ENCODE peak calls at places on chromosomes 11 and 22, in eight cellular contexts. T is neuronal stem cell, B is kidney epithelial cell, W is endothelial cell of umbilical vein, K is lower lobe of right lung, E is SK-N-SH, M is thoracic aorta, N is colonic mucosa. V is an unnamed sample. For H3K36me3, the result is how much of the 10 kb centered on the place peaks cover.

GRCh38 chr11:120457996-120458395 is 53.6 kb upstream of the GRIK4 start:
- DNase-seq in M (no peak), E (no peak), B (no peak), N (no peak), W (no peak), T (no peak), K (no peak), V (no peak)

GRCh38 chr11:73218106-73218829 is at the start of gene P2RY2:
- DNase-seq in K (peak), W (peak), T (peak), E (peak), N (peak), M (no peak), B (no peak), V (peak)

GRCh38 chr11:77800445-77800844 is 20.1 kb downstream of the RSF1 start:
- DNase-seq in E (no peak), B (no peak), M (no peak), N (no peak), K (no peak), W (no peak), T (no peak), V (peak)

GRCh38 chr22:24482586-24482985 is 12.5 kb upstream of the UPB1 start:
- DNase-seq in B (peak), T (no peak), E (no peak), K (no peak), M (no peak), N (no peak), W (peak), V (peak)

GRCh38 chr22:32476804-32477203 is 2.2 kb downstream of the FBXO7 start:
- DNase-seq in E (no peak), B (no peak), K (no peak), N (no peak), M (no peak), T (no peak), W (no peak), V (no peak)

GRCh38 chr22:31639640-31640039 is 22.4 kb downstream of the PISD start:
- DNase-seq in E (no peak), B (no peak), K (no peak), M (no peak), N (no peak), W (no peak), T (no peak), V (no peak)

GRCh38 chr11:19602406-19602805 is 110.2 kb upstream of the NAV2 start:
- DNase-seq in T (no peak), K (no peak), B (no peak), W (no peak), N (no peak), E (no peak), M (no peak), V (no peak)

GRCh38 chr11:72519220-72519881 is 85.0 kb upstream of the CLPB start:
- DNase-seq in B (no peak), N (no peak), W (no peak), K (no peak), M (no peak), E (peak), T (no peak), V (no peak)

GRCh38 chr11:66996609-66997273 is 21.6 kb downstream of the C11orf86 start:
- DNase-seq in W (no peak), M (no peak), N (no peak), T (no peak), K (no peak), E (no peak), B (no peak), V (no peak)

GRCh38 chr11:9015677-9016076 is 11.9 kb upstream of the NRIP3 start:
- DNase-seq in N (peak), E (peak), W (peak), B (peak), T (peak), M (no peak), K (peak), V (peak)

GRCh38 chr22:29315286-29316195 is at the start of gene RASL10A:
- DNase-seq in M (no peak), E (peak), W (no peak), K (peak), B (no peak), T (no peak), N (no peak), V (no peak)

GRCh38 chr11:61372659-61373058 is 10.5 kb downstream of the TMEM138 start:
- DNase-seq in N (no peak), K (no peak), T (no peak), W (no peak), B (no peak), E (no peak), M (no peak), V (no peak)

GRCh38 chr11:62792193-62792575 is 378 bp upstream of the TMEM223 start:
- DNase-seq in B (no peak), M (no peak), W (no peak), T (no peak), K (no peak), N (peak), E (peak), V (no peak)

GRCh38 chr11:14306481-14306880 is 52.5 kb downstream of the RRAS2 start:
- DNase-seq in B (no peak), K (no peak), E (no peak), W (no peak), T (no peak), N (no peak), M (no peak), V (no peak)

GRCh38 chr11:134753805-134754130 is 341.7 kb upstream of the B3GAT1 start:
- DNase-seq in K (no peak), E (no peak), M (no peak), W (no peak), N (no peak), T (no peak), B (no peak), V (no peak)

GRCh38 chr11:85914425-85914824 is 59.2 kb downstream of the CCDC83 start:
- DNase-seq in B (no peak), W (no peak), E (no peak), T (no peak), K (no peak), N (no peak), M (no peak), V (no peak)

GRCh38 chr11:35675901-35676610 is 13.5 kb downstream of the TRIM44 start:
- DNase-seq in N (no peak), E (no peak), M (no peak), B (no peak), W (no peak), T (no peak), K (no peak), V (no peak)

GRCh38 chr11:125300791-125301218 is 136.3 kb downstream of the PKNOX2 start:
- DNase-seq in T (no peak), K (no peak), N (no peak), M (no peak), W (peak), E (peak), B (peak), V (no peak)

GRCh38 chr22:30453731-30454510 is 17.9 kb downstream of the SEC14L3 start:
- DNase-seq in B (no peak), N (no peak), W (no peak), E (peak), K (peak), T (no peak), M (no peak), V (peak)

GRCh38 chr22:50045211-50046018 is 12.7 kb downstream of the TTLL8 start:
- DNase-seq in N (no peak), B (no peak), T (no peak), W (no peak), E (peak), M (no peak), K (no peak), V (no peak)

GRCh38 chr22:31676700-31677099 is 14.7 kb upstream of the PISD start:
- DNase-seq in N (peak), E (peak), W (peak), M (peak), T (peak), K (peak), B (peak), V (peak)

GRCh38 chr11:78798567-78799170 is 224.0 kb upstream of the NARS2 start:
- DNase-seq in T (peak), M (peak), K (peak), W (peak), N (peak), E (peak), B (no peak), V (peak)

GRCh38 chr22:36475341-36475740 is 6.1 kb downstream of the TXN2 start:
- DNase-seq in W (no peak), E (no peak), M (no peak), T (no peak), B (no peak), N (no peak), K (no peak), V (no peak)

GRCh38 chr11:132648841-132649240 is 883.5 kb downstream of the OPCML start:
- DNase-seq in N (no peak), B (no peak), W (no peak), K (no peak), M (no peak), E (no peak), T (no peak), V (no peak)

GRCh38 chr11:111694851-111695250 is 71.3 kb downstream of the PPP2R1B start:
- DNase-seq in W (peak), T (no peak), E (no peak), N (no peak), B (peak), M (no peak), K (no peak), V (no peak)

GRCh38 chr11:77411238-77411637 is 62.7 kb downstream of the PAK1 start:
- DNase-seq in E (no peak), K (peak), W (no peak), M (peak), B (no peak), N (peak), T (no peak), V (peak)

GRCh38 chr11:114685097-114685496 is 6.8 kb downstream of the NXPE2 start:
- DNase-seq in T (no peak), E (no peak), M (no peak), B (no peak), N (no peak), W (no peak), K (no peak), V (no peak)

GRCh38 chr22:48418831-48419230 is 1408.8 kb downstream of the BRD1 start:
- DNase-seq in B (no peak), K (no peak), T (no peak), N (no peak), E (no peak), M (no peak), W (no peak), V (no peak)

GRCh38 chr11:12717851-12718291 is 43.6 kb downstream of the TEAD1 start:
- DNase-seq in K (no peak), E (no peak), N (no peak), W (no peak), T (no peak), B (no peak), M (no peak), V (no peak)

GRCh38 chr11:71294846-71295600 is 42.6 kb upstream of the SHANK2 start:
- DNase-seq in E (no peak), B (no peak), M (no peak), T (no peak), W (no peak), K (no peak), N (peak), V (no peak)

GRCh38 chr11:75035911-75036536 is 47.3 kb downstream of the NEU3 start:
- DNase-seq in M (no peak), E (no peak), W (no peak), B (peak), T (no peak), K (no peak), N (no peak), V (no peak)

GRCh38 chr22:37237371-37238268 is 6.4 kb downstream of the RAC2 start:
- DNase-seq in B (no peak), W (no peak), M (no peak), N (no peak), K (peak), E (peak), T (no peak), V (no peak)

GRCh38 chr22:17272511-17272991 is 53.3 kb upstream of the ADA2 start:
- DNase-seq in K (peak), N (no peak), W (no peak), T (no peak), E (no peak), M (no peak), B (no peak), V (no peak)

GRCh38 chr22:47199261-47199948 is 437.0 kb downstream of the TBC1D22A start:
- DNase-seq in T (no peak), K (no peak), N (no peak), M (no peak), E (no peak), B (no peak), W (no peak), V (no peak)

GRCh38 chr22:24208012-24208749 is 26.9 kb downstream of the SUSD2 start:
- DNase-seq in T (no peak), B (peak), E (peak), W (peak), N (no peak), K (no peak), M (peak), V (peak)

GRCh38 chr11:18633256-18634139 is 644 bp downstream of the SPTY2D1 start:
- DNase-seq in K (no peak), N (peak), M (no peak), B (no peak), E (peak), T (no peak), W (no peak), V (peak)

DNA sequence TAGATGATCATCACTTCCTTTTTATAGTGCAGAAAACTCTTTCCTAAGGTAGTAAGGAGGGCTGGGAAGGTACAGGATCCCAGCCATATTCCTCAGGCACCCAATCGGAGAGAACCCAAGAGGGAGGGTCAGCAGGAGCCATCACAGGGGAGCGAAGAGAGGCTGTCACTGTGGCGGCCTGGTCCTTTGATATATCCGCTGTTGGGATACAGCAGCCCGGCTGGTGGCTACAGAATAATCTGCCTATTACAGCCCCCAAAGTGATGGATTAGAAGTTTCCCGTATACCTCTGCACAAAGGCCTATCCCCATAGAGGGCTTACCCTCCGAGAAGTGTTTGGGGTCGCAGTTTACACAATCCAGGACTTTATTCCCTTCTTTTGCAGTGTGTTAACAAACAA is 48.5 kb downstream of the OR4D9 start:
- DNase-seq in M (no peak), N (no peak), T (no peak), K (no peak), E (peak), W (no peak), B (no peak), V (no peak)
- H3K4me3 ChIP-seq in M (peak), N (peak), T (no peak), K (peak), E (peak), W (peak), B (no peak), V (peak)

DNA sequence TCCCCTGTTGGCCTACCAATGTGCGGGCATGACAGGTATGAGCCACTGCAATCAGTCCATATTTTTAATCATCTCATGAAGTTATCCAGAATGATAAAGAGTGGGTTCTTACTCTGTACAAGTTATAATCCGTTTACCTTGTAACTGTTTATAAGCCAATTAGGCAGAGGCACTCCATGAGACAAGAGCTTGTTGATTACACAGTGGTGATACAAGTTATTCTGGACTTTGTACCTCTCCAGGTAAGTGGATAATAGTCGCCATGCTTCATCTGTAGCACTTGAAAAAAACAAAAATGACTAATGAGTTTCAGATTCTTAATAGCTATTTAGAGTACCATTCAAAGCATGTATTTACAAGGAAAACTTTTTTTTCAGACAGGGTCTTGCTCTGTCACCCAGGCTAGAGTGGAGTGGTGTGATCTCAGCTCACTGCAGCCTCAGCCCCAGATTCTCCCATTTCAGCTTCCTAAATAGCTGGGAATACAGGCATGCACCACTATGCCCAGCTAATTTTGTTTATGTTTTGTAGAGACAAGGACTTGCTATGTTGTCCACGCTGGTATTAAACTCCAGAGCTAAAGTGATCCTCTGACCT is 17.7 kb upstream of the FNBP4 start:
- DNase-seq in K (no peak), W (no peak), E (no peak), N (no peak), T (no peak), M (no peak), B (no peak), V (no peak)
- H3K36me3 ChIP-seq in K (half or more), W (under half), E (half or more), N (under half), T (half or more), M (under half), B (under half), V (half or more)

GRCh38 chr22:22111983-22112382 is 129.4 kb upstream of the TOP3B start:
- DNase-seq in K (no peak), E (no peak), B (no peak), M (no peak), N (no peak), T (no peak), W (no peak), V (no peak)
- H3K4me3 ChIP-seq in K (no peak), E (no peak), B (no peak), M (no peak), N (no peak), T (no peak), W (no peak), V (no peak)

DNA sequence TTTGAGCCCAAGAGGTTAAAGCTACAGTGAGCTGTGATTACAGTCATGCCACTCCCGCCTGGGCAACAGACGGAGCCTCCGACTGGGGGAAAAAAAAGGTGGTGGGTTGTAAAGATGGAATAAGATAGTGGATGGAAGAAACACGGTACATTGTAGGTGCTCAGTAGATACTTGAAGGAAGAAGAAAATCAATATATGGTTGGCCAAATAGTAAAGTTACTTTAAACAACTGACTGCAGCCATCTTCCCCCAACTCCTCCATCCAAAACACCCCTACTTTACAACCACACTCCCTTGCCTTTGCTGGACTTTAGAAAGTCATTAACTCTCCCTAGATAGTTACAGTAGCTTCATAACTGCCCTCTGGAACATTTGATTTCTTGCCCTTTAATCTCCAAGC is 2.5 kb upstream of the NUP98 start:
- DNase-seq in M (no peak), T (no peak), E (no peak), B (no peak), K (no peak), N (no peak), W (no peak), V (no peak)
- H3K36me3 ChIP-seq in M (under half), T (under half), E (under half), B (under half), K (under half), N (under half), W (under half), V (under half)

V was measured in A673.